ENCODE peak calls at places on chromosomes 7 and 10, in five cellular contexts. E is neural progenitor cell, Y is suprapubic skin, Z is DND-41, K is cardiac muscle cell. R is an unnamed sample.

GRCh38 chr10:119315128-119316001 is 108.0 kb downstream of the GRK5 start:
- DNase-seq in Y (no peak), K (peak; percentile 85), Z (peak; percentile 68), E (peak; percentile 51), R (peak; percentile 81)

GRCh38 chr7:11775401-11775800 is 56.6 kb downstream of the THSD7A start:
- DNase-seq in E (no peak), Z (no peak), Y (no peak), K (no peak), R (no peak)

GRCh38 chr7:45086348-45087065 is 2.3 kb downstream of the NACAD start:
- DNase-seq in Z (no peak), Y (no peak), K (no peak), E (no peak), R (no peak)

GRCh38 chr10:71831646-71832552 is 19.2 kb downstream of the PSAP start:
- DNase-seq in E (no peak), K (no peak), Y (peak; percentile 55), Z (no peak), R (no peak)

GRCh38 chr10:69051303-69051702 is 36.6 kb upstream of the SRGN start:
- DNase-seq in K (peak; percentile 37), E (no peak), Y (no peak), Z (no peak), R (no peak)

GRCh38 chr7:129188892-129189660 is 643 bp downstream of the SMO start:
- DNase-seq in E (peak; percentile 60), Z (peak; percentile 7), Y (no peak), K (peak; percentile 38), R (no peak)

GRCh38 chr10:5476918-5477525 is 22.3 kb downstream of the CALML5 start:
- DNase-seq in Z (no peak), E (peak; percentile 47), Y (no peak), K (no peak), R (peak; percentile 25)

GRCh38 chr10:101643546-101643945 is 51.4 kb downstream of the FBXW4 start:
- DNase-seq in E (peak; percentile 67), Z (no peak), K (no peak), Y (no peak), R (no peak)

GRCh38 chr7:102284891-102285540 is 1.7 kb upstream of the SH2B2 start:
- DNase-seq in Y (peak; percentile 74), Z (no peak), E (no peak), K (no peak), R (no peak)

GRCh38 chr7:66877577-66878300 is 43.3 kb upstream of the TMEM248 start:
- DNase-seq in Y (no peak), Z (no peak), E (no peak), K (no peak), R (no peak)

GRCh38 chr10:77641344-77641743 is 3.7 kb upstream of the KCNMA1 start:
- DNase-seq in E (no peak), Z (no peak), Y (no peak), K (no peak), R (no peak)

GRCh38 chr10:21171936-21172773 is 275.0 kb upstream of the NEBL start:
- DNase-seq in Y (no peak), K (no peak), E (peak; percentile 14), Z (no peak), R (no peak)

GRCh38 chr10:132371641-132372081 is 25.3 kb upstream of the PWWP2B start:
- DNase-seq in Z (peak; percentile 40), Y (peak; percentile 30), E (no peak), K (no peak), R (peak; percentile 26)

GRCh38 chr7:102874966-102875365 is 37.8 kb upstream of the LRRC17 start:
- DNase-seq in Z (no peak), Y (no peak), K (peak; percentile 51), E (no peak), R (no peak)

GRCh38 chr7:36512607-36513006 is 122.9 kb downstream of the ANLN start:
- DNase-seq in E (no peak), K (no peak), Y (no peak), Z (no peak), R (no peak)

GRCh38 chr10:79188154-79188763 is 119.5 kb downstream of the ZMIZ1 start:
- DNase-seq in E (no peak), Z (no peak), Y (no peak), K (no peak), R (no peak)

GRCh38 chr7:107564553-107565298 is 955 bp downstream of the DUS4L start:
- DNase-seq in Y (no peak), Z (no peak), E (peak; percentile 2), K (peak; percentile 62), R (no peak)

GRCh38 chr7:47338031-47338430 is 243.9 kb downstream of the TNS3 start:
- DNase-seq in Y (no peak), K (peak; percentile 15), Z (no peak), E (no peak), R (no peak)

GRCh38 chr10:130515670-130516069 is 379.5 kb downstream of the GLRX3 start:
- DNase-seq in K (no peak), Y (no peak), E (no peak), Z (no peak), R (no peak)

GRCh38 chr7:76054129-76055120 is 6.5 kb downstream of the MDH2 start:
- DNase-seq in E (peak; percentile 36), Y (no peak), Z (no peak), K (peak; percentile 31), R (no peak)

GRCh38 chr10:45154481-45154880 is 153.8 kb downstream of the ZNF22 start:
- DNase-seq in E (no peak), Z (no peak), K (peak; percentile 15), Y (no peak), R (no peak)

GRCh38 chr10:34808789-34809745 is 6.0 kb downstream of the PARD3 start:
- DNase-seq in Y (no peak), Z (peak; percentile 37), K (peak; percentile 35), E (peak; percentile 75), R (no peak)

GRCh38 chr7:154812027-154812426 is 190.9 kb downstream of the PAXIP1 start:
- DNase-seq in K (no peak), Y (no peak), E (no peak), Z (no peak), R (no peak)

DNA sequence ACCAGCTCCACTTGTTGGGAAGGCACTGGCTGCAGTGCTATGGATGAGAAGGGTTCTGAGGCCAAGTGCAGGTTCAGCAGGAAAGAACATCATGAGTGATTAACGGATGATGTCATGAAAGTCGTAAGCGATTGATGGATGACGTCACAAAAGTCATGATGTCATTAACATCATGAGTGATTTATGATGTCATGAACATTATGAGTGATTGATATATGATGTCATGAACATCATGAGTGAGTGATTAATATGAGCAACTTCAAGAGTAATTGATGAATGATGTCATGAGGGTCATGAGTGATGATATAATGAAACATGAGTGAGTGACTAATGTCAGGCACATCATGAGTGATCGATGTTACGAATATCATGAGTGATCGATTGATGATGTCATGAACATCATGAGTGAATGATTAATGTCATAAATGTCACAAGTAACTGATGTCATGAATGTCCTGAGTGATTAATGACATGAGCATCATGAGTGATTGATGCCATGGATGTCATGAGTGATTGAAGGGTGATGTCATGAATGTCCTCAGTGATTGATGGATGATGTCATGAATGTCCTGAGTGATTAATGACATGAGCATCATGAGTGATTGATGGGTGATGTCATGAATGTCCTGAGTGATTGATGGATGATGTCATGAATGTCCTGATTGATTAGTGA is 185.6 kb downstream of the PAXIP1 start:
- DNase-seq in Y (no peak), Z (no peak), E (no peak), K (no peak), R (no peak)
- H3K27me3 ChIP-seq in Y (no peaks in the 10 kb centered on the region), Z (no peaks in the 10 kb centered on the region), E (no peaks in the 10 kb centered on the region), K (no peaks in the 10 kb centered on the region), R (no peaks in the 10 kb centered on the region)

GRCh38 chr10:92690211-92691041 is 671 bp downstream of the HHEX start:
- DNase-seq in E (peak; percentile 58), Y (peak; percentile 76), Z (peak; percentile 34), K (peak; percentile 74), R (peak; percentile 76)
- H3K27me3 ChIP-seq in E (peaks cover 95% of the 10 kb centered on the region), Y (peaks cover 70% of the 10 kb centered on the region), Z (peaks cover 22% of the 10 kb centered on the region), K (peaks cover 83% of the 10 kb centered on the region), R (no peaks in the 10 kb centered on the region)

GRCh38 chr10:60735244-60735643 is 43.0 kb upstream of the CDK1 start:
- DNase-seq in Z (no peak), Y (no peak), K (no peak), E (no peak), R (no peak)

GRCh38 chr10:60733826-60734225 is 44.5 kb upstream of the CDK1 start:
- DNase-seq in Y (no peak), Z (no peak), E (no peak), K (no peak), R (no peak)

GRCh38 chr10:60733189-60733815 is 45.0 kb upstream of the CDK1 start:
- DNase-seq in K (peak; percentile 25), E (peak; percentile 74), Y (peak; percentile 68), Z (no peak), R (no peak)

GRCh38 chr10:60732240-60733188 is 45.8 kb upstream of the CDK1 start:
- DNase-seq in K (no peak), Z (no peak), Y (peak; percentile 61), E (peak; percentile 50), R (no peak)

DNA sequence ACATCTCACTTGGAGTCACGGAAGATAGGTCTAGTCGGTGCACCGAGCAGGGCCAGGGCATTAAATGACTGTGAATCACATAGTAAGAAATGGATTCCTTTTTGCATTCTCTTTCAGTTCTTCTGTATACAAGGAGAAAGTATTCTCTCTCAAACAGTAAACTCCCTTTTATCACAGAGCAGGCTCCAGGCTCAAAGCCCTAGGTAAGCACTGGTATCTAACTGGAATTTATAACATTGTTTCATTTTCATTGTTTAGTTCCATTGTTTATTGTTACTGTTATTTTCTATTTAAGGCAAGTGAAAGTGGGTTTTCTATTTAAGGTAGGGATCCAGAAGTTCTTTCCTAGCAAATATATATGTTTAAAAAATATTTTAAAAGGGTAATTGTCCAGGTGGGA is 44.1 kb upstream of the CDK1 start:
- DNase-seq in E (no peak), Z (no peak), Y (no peak), K (no peak), R (no peak)
- H3K27me3 ChIP-seq in E (peaks cover 57% of the 10 kb centered on the region), Z (peaks cover 4% of the 10 kb centered on the region), Y (peaks cover 13% of the 10 kb centered on the region), K (peaks cover 62% of the 10 kb centered on the region), R (peaks cover 11% of the 10 kb centered on the region)

GRCh38 chr10:123859651-123860045 is 32.0 kb downstream of the CPXM2 start:
- DNase-seq in Z (no peak), E (no peak), K (no peak), Y (no peak), R (no peak)

GRCh38 chr10:123857616-123858015 is 34.0 kb downstream of the CPXM2 start:
- DNase-seq in Z (no peak), K (no peak), Y (no peak), E (no peak), R (peak; percentile 32)

GRCh38 chr10:123860209-123860608 is 31.4 kb downstream of the CPXM2 start:
- DNase-seq in K (no peak), Z (no peak), E (no peak), Y (no peak), R (no peak)

GRCh38 chr10:123858907-123859650 is 32.5 kb downstream of the CPXM2 start:
- DNase-seq in E (no peak), Y (no peak), Z (no peak), K (no peak), R (no peak)

GRCh38 chr10:123858039-123858740 is 33.4 kb downstream of the CPXM2 start:
- DNase-seq in K (peak; percentile 12), E (no peak), Y (no peak), Z (no peak), R (no peak)
- H3K27me3 ChIP-seq in K (no peaks in the 10 kb centered on the region), E (no peaks in the 10 kb centered on the region), Y (no peaks in the 10 kb centered on the region), Z (peaks cover 16% of the 10 kb centered on the region), R (no peaks in the 10 kb centered on the region)

R was measured in SJSA1.